ENCODE peak calls at places on chromosomes 2 and 18, in four cellular contexts. X, R, T and W are unnamed samples.
A peak's percentile ranks its signal among the peaks of the same experiment; 100 is the strongest.

GRCh38 chr2:171547256-171547655 is 25.0 kb downstream of the CYBRD1 start:
- DNase-seq in R (no peak), X (no peak), T (no peak), W (no peak)

GRCh38 chr2:40487592-40487991 is 35.7 kb upstream of the SLC8A1 start:
- DNase-seq in T (no peak), R (peak; percentile 14), X (peak; percentile 22), W (peak; percentile 4)

GRCh38 chr2:170244555-170244954 is 66.6 kb downstream of the MYO3B start:
- DNase-seq in X (no peak), R (no peak), T (no peak), W (no peak)

GRCh38 chr18:23900979-23901378 is 113.6 kb upstream of the TTC39C start:
- DNase-seq in R (no peak), T (no peak), X (peak; percentile 14), W (no peak)

GRCh38 chr2:25567406-25567805 is 106.0 kb downstream of the DTNB start:
- DNase-seq in R (peak; percentile 65), T (no peak), X (peak; percentile 65), W (peak; percentile 60)

GRCh38 chr18:80147418-80148315 is 38.6 kb downstream of the ADNP2 start:
- DNase-seq in T (peak; percentile 81), X (peak; percentile 73), R (peak; percentile 72), W (peak; percentile 71)

GRCh38 chr2:88005776-88006175 is 10.6 kb downstream of the RNU2-63P start:
- DNase-seq in X (no peak), T (no peak), R (no peak), W (no peak)

GRCh38 chr2:110149330-110150220 is 34.0 kb upstream of the MALL start:
- DNase-seq in X (peak; percentile 85), T (no peak), R (peak; percentile 94), W (peak; percentile 87)

GRCh38 chr2:67243919-67244318 is 153.2 kb upstream of the ETAA1 start:
- DNase-seq in X (no peak), R (no peak), T (no peak), W (no peak)

GRCh38 chr2:110919738-110920137 is 187.4 kb downstream of the ACOXL start:
- DNase-seq in R (no peak), T (no peak), X (no peak), W (no peak)

GRCh38 chr2:126658910-126659613 is 3.1 kb downstream of the GYPC start:
- DNase-seq in T (peak; percentile 77), X (peak; percentile 37), R (peak; percentile 73), W (peak; percentile 86)

GRCh38 chr2:62038980-62039771 is 133.7 kb downstream of the COMMD1 start:
- DNase-seq in T (no peak), R (peak; percentile 55), X (peak; percentile 69), W (peak; percentile 72)

GRCh38 chr2:209472386-209472832 is 48.6 kb downstream of the MAP2 start:
- DNase-seq in X (peak; percentile 71), T (no peak), R (peak; percentile 69), W (peak; percentile 91)

GRCh38 chr2:88016086-88016947 is at the start of gene RNU2-63P:
- DNase-seq in R (peak; percentile 96), X (peak; percentile 95), T (peak; percentile 70), W (peak; percentile 95)

GRCh38 chr2:129347486-129348217 is 631.8 kb upstream of the RAB6C start:
- DNase-seq in R (no peak), T (no peak), X (no peak), W (no peak)

GRCh38 chr2:59904145-59904544 is 649.3 kb downstream of the BCL11A start:
- DNase-seq in X (no peak), T (no peak), R (no peak), W (no peak)

GRCh38 chr18:57910817-57911216 is 107.7 kb upstream of the ATP8B1 start:
- DNase-seq in T (no peak), X (no peak), R (no peak), W (no peak)
- TF ChIP-seq CTCF in T (no peak), X (peak; percentile 49), R (peak; percentile 3), W (peak; percentile 48)

GRCh38 chr2:232027530-232027929 is 66.0 kb downstream of the DIS3L2 start:
- DNase-seq in X (no peak), R (no peak), T (no peak), W (peak; percentile 5)
- H3K4me3 ChIP-seq in X (no peak overlapping the region), R (no peak overlapping the region), T (no peak overlapping the region), W (no peak overlapping the region)

GRCh38 chr2:189348369-189348768 is 92.9 kb upstream of the WDR75 start:
- DNase-seq in T (no peak), X (no peak), R (no peak), W (peak; percentile 71)

GRCh38 chr2:189350515-189351209 is 90.6 kb upstream of the WDR75 start:
- DNase-seq in T (no peak), X (peak; percentile 100), R (peak; percentile 88), W (peak; percentile 99)

GRCh38 chr2:189344036-189344435 is 97.2 kb upstream of the WDR75 start:
- DNase-seq in X (no peak), R (no peak), T (no peak), W (no peak)

GRCh38 chr2:189347540-189347939 is 93.7 kb upstream of the WDR75 start:
- DNase-seq in R (peak; percentile 96), T (no peak), X (peak; percentile 99), W (peak; percentile 99)
- TF ChIP-seq CTCF in R (peak; percentile 65), T (peak; percentile 39), X (peak; percentile 30), W (peak; percentile 40)

DNA sequence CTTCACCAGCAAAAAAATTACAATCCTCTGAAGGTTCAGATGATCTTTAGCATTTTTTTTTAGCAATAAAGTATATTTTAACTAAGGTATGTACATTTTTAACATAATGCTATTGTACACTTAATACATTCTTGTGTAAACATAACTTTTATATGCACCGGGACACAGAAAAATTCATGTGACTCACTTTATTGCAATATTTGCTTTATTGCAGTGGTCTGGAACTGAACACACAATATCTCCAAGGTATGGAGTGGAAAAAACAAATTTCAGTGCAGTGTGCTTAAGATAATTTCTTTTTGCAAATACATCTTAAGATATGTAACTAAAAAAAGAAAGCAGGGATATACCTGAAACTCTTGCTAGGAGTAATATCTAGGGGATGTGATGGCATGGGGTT is 5.1 kb upstream of the TWSG1 start:
- DNase-seq in R (no peak), X (no peak), T (no peak), W (no peak)
- H3K4me3 ChIP-seq in R (no peak overlapping the region), X (no peak overlapping the region), T (no peak overlapping the region), W (no peak overlapping the region)

GRCh38 chr18:2571200-2572143 is at the start of the genes METTL4 and NDC80:
- DNase-seq in R (peak; percentile 86), T (peak; percentile 83), X (peak; percentile 94), W (peak; percentile 85)
- TF ChIP-seq CTCF in R (no peak), T (no peak), X (no peak), W (no peak)

GRCh38 chr2:197197808-197198409 is 112.7 kb downstream of the ANKRD44 start:
- DNase-seq in R (no peak), T (no peak), X (no peak), W (no peak)
- H3K4me3 ChIP-seq in R (no peak overlapping the region), T (no peak overlapping the region), X (no peak overlapping the region), W (no peak overlapping the region)

DNA sequence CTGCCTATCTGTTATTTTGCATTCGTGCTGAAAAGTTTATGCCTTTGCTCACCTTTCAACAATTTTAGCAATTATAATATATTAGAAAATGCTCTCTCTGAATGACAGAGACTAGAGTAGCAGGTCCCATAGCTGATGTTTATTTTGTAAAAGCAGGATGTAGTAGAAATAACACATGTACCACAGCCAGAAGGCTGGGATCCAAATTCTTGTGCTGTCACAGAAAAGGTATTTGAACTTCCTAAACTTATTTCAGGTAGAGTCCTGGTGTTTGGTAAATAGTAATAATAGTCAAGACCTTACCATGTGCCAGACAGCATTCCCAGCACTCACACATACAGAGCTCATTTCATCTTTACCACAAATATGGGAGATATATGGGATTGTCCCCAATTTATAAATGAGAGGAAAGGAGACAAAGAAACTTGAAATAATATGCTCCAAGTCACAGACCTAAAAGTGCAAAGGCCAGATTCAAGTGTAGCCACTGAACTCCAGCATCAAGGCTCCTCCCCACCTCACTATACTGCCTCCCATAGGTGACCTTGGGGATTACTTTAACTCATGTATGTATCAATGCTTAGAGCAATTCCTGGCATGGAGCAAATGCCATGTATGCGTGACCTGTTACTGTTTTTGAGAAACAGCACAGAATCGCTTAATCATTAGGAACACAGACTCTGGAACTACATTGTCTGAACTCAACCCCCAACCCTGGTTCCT is 284.7 kb upstream of the RAB12 start:
- DNase-seq in R (no peak), T (no peak), X (no peak), W (no peak)
- TF ChIP-seq CTCF in R (no peak), T (no peak), X (peak; percentile 16), W (peak; percentile 11)